ENCODE peak calls at places on chromosome 22, in four cellular contexts. M is T-helper 1 cell, L is fibroblast of mammary gland, P is neural crest cell. Z is an unnamed sample.

GRCh38 chr22:37931893-37932389 is 21.5 kb downstream of the C22orf23 start:
- DNase-seq in L (no peak), P (no peak), M (no peak), Z (no peak)

GRCh38 chr22:46576556-46577351 is 39.3 kb upstream of the CELSR1 start:
- DNase-seq in P (no peak), L (peak; percentile 21), M (peak; percentile 43), Z (no peak)

GRCh38 chr22:48660104-48660794 is 1167.4 kb downstream of the BRD1 start:
- DNase-seq in M (no peak), L (no peak), P (no peak), Z (no peak)

GRCh38 chr22:16819249-16819648 is 6.0 kb downstream of the XKR3 start:
- DNase-seq in P (no peak), M (no peak), L (peak; percentile 53), Z (no peak)

GRCh38 chr22:16956290-16956689 is 51.7 kb downstream of the GAB4 start:
- DNase-seq in M (no peak), L (no peak), P (no peak), Z (no peak)

GRCh38 chr22:42261266-42261665 is 9.2 kb downstream of the TCF20 start:
- DNase-seq in P (no peak), L (peak; percentile 64), M (no peak), Z (no peak)

GRCh38 chr22:44693145-44693544 is 8.9 kb upstream of the PRR5 start:
- DNase-seq in P (no peak), M (no peak), L (no peak), Z (no peak)

GRCh38 chr22:24247011-24247507 is 2.2 kb upstream of the GGT5 start:
- DNase-seq in M (no peak), L (peak; percentile 40), P (no peak), Z (no peak)

GRCh38 chr22:45218974-45219373 is 21.7 kb downstream of the KIAA0930 start:
- DNase-seq in L (peak; percentile 65), M (no peak), P (no peak), Z (no peak)

GRCh38 chr22:19876314-19876940 is 21.8 kb upstream of the GNB1L start:
- DNase-seq in L (no peak), P (no peak), M (peak; percentile 10), Z (no peak)

GRCh38 chr22:36763576-36763975 is 12.3 kb downstream of the IFT27 start:
- DNase-seq in P (no peak), M (no peak), L (no peak), Z (no peak)

GRCh38 chr22:23513705-23514104 is 66.4 kb downstream of the IGLL1 start:
- DNase-seq in P (no peak), L (no peak), M (no peak), Z (no peak)